ENCODE peak calls at places on chromosomes 2 and 18, in eight cellular contexts. M is cardiac muscle cell; U is HepG2; T is CD8-positive, alpha-beta T cell; I is gastrocnemius medialis; V is OCI-LY7; A is GM23338; Y is PC-9. X is an unnamed sample.

GRCh38 chr18:55510809-55511208 is 77.2 kb downstream of the TCF4 start:
- DNase-seq in V (no peak), Y (no peak), M (peak; percentile 92), I (peak; percentile 16), T (no peak), U (no peak), A (peak; percentile 34), X (no peak)

GRCh38 chr18:27713727-27714080 is 463.2 kb downstream of the CDH2 start:
- DNase-seq in V (no peak), U (no peak), I (no peak), A (no peak), M (peak; percentile 91), Y (no peak), T (no peak), X (no peak)

GRCh38 chr2:65055427-65056214 is 595 bp upstream of the CEP68 start:
- DNase-seq in I (peak; percentile 41), M (no peak), T (peak; percentile 60), A (no peak), U (no peak), Y (no peak), V (peak; percentile 80), X (no peak)

GRCh38 chr2:219812672-219813071 is 185.2 kb downstream of the SLC4A3 start:
- DNase-seq in M (no peak), Y (no peak), A (no peak), U (no peak), V (no peak), T (no peak), I (no peak), X (no peak)

GRCh38 chr2:32947484-32948143 is 861 bp downstream of the LTBP1 start:
- DNase-seq in V (peak; percentile 88), Y (peak; percentile 69), T (peak; percentile 6), U (no peak), A (peak; percentile 77), I (no peak), M (peak; percentile 52), X (peak; percentile 42)

GRCh38 chr2:32355976-32356734 is 668 bp upstream of the BIRC6 start:
- DNase-seq in T (no peak), Y (peak; percentile 35), U (no peak), A (no peak), M (no peak), V (no peak), I (no peak), X (no peak)

GRCh38 chr2:239157766-239158165 is 243.1 kb downstream of the HDAC4 start:
- DNase-seq in M (peak; percentile 3), A (peak; percentile 73), Y (no peak), V (no peak), T (no peak), U (no peak), I (no peak), X (peak; percentile 18)

GRCh38 chr2:143505542-143505941 is 376.3 kb downstream of the ARHGAP15 start:
- DNase-seq in T (no peak), V (no peak), Y (no peak), A (no peak), M (no peak), I (no peak), U (no peak), X (no peak)

GRCh38 chr2:61443342-61444041 is 27.4 kb downstream of the USP34 start:
- DNase-seq in Y (no peak), A (no peak), U (peak; percentile 92), T (no peak), V (peak; percentile 79), I (no peak), M (no peak), X (no peak)

GRCh38 chr2:30206461-30207430 is 24.6 kb upstream of the LBH start:
- DNase-seq in A (no peak), U (no peak), I (no peak), T (no peak), M (no peak), Y (no peak), V (no peak), X (no peak)

GRCh38 chr2:64730551-64731305 is 77.0 kb upstream of the SERTAD2 start:
- DNase-seq in V (peak; percentile 54), I (peak; percentile 53), U (peak; percentile 94), Y (no peak), A (no peak), T (peak; percentile 49), M (peak; percentile 84), X (peak; percentile 38)

GRCh38 chr2:219638217-219638947 is 11.0 kb downstream of the SLC4A3 start:
- DNase-seq in M (no peak), A (peak; percentile 59), U (peak; percentile 28), I (no peak), Y (no peak), V (no peak), T (no peak), X (no peak)

GRCh38 chr18:79856119-79857080 is 58.7 kb downstream of the KCNG2 start:
- DNase-seq in V (peak; percentile 9), U (no peak), I (no peak), T (no peak), Y (no peak), A (peak; percentile 75), M (peak; percentile 63), X (no peak)

GRCh38 chr2:172884336-172884735 is 148.7 kb downstream of the RAPGEF4 start:
- DNase-seq in M (no peak), I (no peak), U (no peak), A (no peak), T (no peak), V (no peak), Y (no peak), X (no peak)

GRCh38 chr18:8750954-8751415 is 45.6 kb downstream of the MTCL1 start:
- DNase-seq in Y (no peak), I (no peak), T (no peak), U (no peak), M (peak; percentile 82), V (no peak), A (no peak), X (no peak)

GRCh38 chr2:207903236-207903635 is 122.1 kb downstream of the PLEKHM3 start:
- DNase-seq in T (no peak), U (no peak), Y (no peak), I (no peak), V (no peak), M (no peak), A (no peak), X (no peak)

GRCh38 chr2:64887565-64887964 is 101.6 kb upstream of the SLC1A4 start:
- DNase-seq in U (no peak), T (no peak), Y (no peak), V (no peak), M (no peak), A (no peak), I (no peak), X (no peak)

GRCh38 chr18:78607221-78607620 is 372.4 kb upstream of the SALL3 start:
- DNase-seq in T (no peak), U (no peak), I (no peak), A (no peak), Y (no peak), M (no peak), V (no peak), X (no peak)

GRCh38 chr2:210224660-210225460 is at the start of gene ACADL:
- DNase-seq in Y (no peak), T (no peak), A (peak; percentile 78), V (no peak), U (no peak), I (peak; percentile 32), M (peak; percentile 21), X (peak; percentile 53)
- H3K4me3 ChIP-seq in Y (peak within 1 kb of the TSS; percentile 46), T (no peak within 1 kb of the TSS), A (peak within 1 kb of the TSS; percentile 85), V (no peak within 1 kb of the TSS), U (peak within 1 kb of the TSS; percentile 41), I (peak within 1 kb of the TSS; percentile 69), M (peak within 1 kb of the TSS; percentile 56), X (peak within 1 kb of the TSS; percentile 75)

DNA sequence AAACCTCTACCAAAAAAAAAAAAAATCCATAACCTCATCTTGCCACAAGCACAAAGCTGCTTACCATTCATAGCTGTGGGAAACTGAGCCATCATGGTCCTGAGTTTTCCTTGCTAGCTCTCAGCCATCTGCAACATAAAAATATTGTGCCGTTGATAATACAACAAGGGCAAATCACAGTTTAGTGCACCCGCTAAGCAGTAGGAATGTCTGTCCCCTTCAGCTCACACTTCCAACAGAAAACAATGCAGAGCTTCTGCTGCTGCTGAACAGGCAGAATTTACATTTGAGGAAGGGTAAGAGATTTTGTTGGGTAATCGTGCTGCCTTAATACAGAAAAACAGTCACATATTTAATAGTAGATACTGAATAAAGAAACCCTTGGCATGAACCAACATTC is 32.3 kb downstream of the ITSN2 start:
- DNase-seq in V (no peak), U (no peak), I (no peak), Y (no peak), T (no peak), M (no peak), A (peak; percentile 13), X (no peak)
- H3K4me1 ChIP-seq in V (peaks cover 39% of the 10 kb centered on the region), U (no peaks in the 10 kb centered on the region), I (peaks cover 6% of the 10 kb centered on the region), Y (no peaks in the 10 kb centered on the region), T (peaks cover 3% of the 10 kb centered on the region), M (peaks cover 7% of the 10 kb centered on the region), A (no peaks in the 10 kb centered on the region), X (peaks cover 58% of the 10 kb centered on the region)

GRCh38 chr18:49021076-49021432 is 70.3 kb upstream of the SMAD7 start:
- DNase-seq in V (no peak), I (no peak), A (no peak), Y (no peak), U (no peak), T (no peak), M (no peak), X (no peak)
- H3K4me3 ChIP-seq in V (peak overlapping the region; percentile 43), I (no peak overlapping the region), A (no peak overlapping the region), Y (peak overlapping the region; percentile 56), U (peak overlapping the region; percentile 49), T (no peak overlapping the region), M (no peak overlapping the region), X (no peak overlapping the region)

GRCh38 chr2:216098687-216099334 is 10.3 kb upstream of the XRCC5 start:
- DNase-seq in T (no peak), I (no peak), V (no peak), U (no peak), Y (no peak), M (no peak), A (no peak), X (no peak)
- H3K4me1 ChIP-seq in T (no peaks in the 10 kb centered on the region), I (no peaks in the 10 kb centered on the region), V (no peaks in the 10 kb centered on the region), U (peaks cover 13% of the 10 kb centered on the region), Y (no peaks in the 10 kb centered on the region), M (no peaks in the 10 kb centered on the region), A (no peaks in the 10 kb centered on the region), X (no peaks in the 10 kb centered on the region)

DNA sequence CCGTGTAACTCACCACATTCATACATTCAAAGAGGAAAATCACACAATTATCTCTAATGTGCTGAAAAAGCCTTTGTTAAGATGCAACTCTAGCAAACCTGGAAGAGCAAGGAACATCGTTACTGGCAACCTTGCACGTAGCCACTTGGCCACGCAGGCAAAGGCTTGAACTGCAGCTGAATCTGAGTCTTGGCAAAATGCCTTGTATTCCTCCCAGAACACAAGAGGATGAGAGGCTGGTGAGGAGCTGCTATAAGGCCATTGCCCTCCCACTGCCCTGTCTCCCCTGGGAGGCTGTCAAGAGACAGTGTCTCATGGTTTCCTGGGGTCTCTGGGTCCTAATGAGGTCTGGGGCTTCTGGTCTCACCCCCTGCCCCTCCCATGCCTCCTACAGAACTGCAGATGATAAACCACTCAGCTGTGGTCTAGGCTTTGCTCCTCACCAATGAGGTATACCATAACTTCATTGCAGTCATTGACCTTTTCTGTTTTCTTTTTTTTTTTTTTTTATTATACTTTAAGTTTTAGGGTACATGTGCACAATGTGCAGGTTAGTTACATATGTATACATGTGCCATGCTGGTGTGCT is 141.4 kb downstream of the SPP2 start:
- DNase-seq in M (peak; percentile 55), Y (no peak), A (no peak), T (no peak), V (peak; percentile 2), U (no peak), I (no peak), X (no peak)
- H3K4me3 ChIP-seq in M (no peak overlapping the region), Y (no peak overlapping the region), A (no peak overlapping the region), T (no peak overlapping the region), V (no peak overlapping the region), U (no peak overlapping the region), I (no peak overlapping the region), X (no peak overlapping the region)

GRCh38 chr18:22469061-22469689 is 51.5 kb upstream of the CTAGE1 start:
- DNase-seq in U (no peak), T (no peak), A (no peak), Y (no peak), M (no peak), I (no peak), V (no peak), X (no peak)
- H3K4me1 ChIP-seq in U (peaks cover 39% of the 10 kb centered on the region), T (peaks cover 3% of the 10 kb centered on the region), A (peaks cover 23% of the 10 kb centered on the region), Y (peaks cover 39% of the 10 kb centered on the region), M (peaks cover 66% of the 10 kb centered on the region), I (no peaks in the 10 kb centered on the region), V (no peaks in the 10 kb centered on the region), X (peaks cover 75% of the 10 kb centered on the region)